ENCODE peak calls at places on chromosome 13, in six cellular contexts. P is tibial artery, U is colonic mucosa, K is MM.1S, Z is lower lobe of right lung, D is heart right ventricle. E is an unnamed sample. For H3K27me3, the result is how much of the 10 kb centered on the place peaks cover.

GRCh38 chr13:88622362-88622973 is 951.3 kb downstream of the SLITRK5 start:
- DNase-seq in U (no peak), K (peak), Z (no peak), P (no peak), D (no peak), E (no peak)

GRCh38 chr13:47211106-47211505 is 314.3 kb upstream of the HTR2A start:
- DNase-seq in U (no peak), K (no peak), D (no peak), Z (no peak), P (no peak), E (no peak)

GRCh38 chr13:113836917-113837553 is 26.8 kb downstream of the GAS6 start:
- DNase-seq in U (peak), D (peak), P (peak), Z (peak), K (no peak), E (no peak)

GRCh38 chr13:46134961-46135522 is 30.2 kb upstream of the CPB2 start:
- DNase-seq in P (no peak), K (no peak), U (no peak), Z (no peak), D (no peak), E (no peak)

GRCh38 chr13:98143601-98144500 is 957 bp downstream of the FARP1 start:
- DNase-seq in U (peak), K (peak), P (peak), D (peak), Z (peak), E (no peak)

GRCh38 chr13:105991622-105992254 is 543.7 kb downstream of the EFNB2 start:
- DNase-seq in Z (no peak), D (no peak), U (no peak), K (no peak), P (no peak), E (no peak)

GRCh38 chr13:94112227-94112626 is 367.3 kb downstream of the DCT start:
- DNase-seq in U (no peak), D (peak), K (no peak), Z (no peak), P (no peak), E (no peak)

GRCh38 chr13:79405501-79405830 is 589 bp downstream of the RBM26 start:
- DNase-seq in D (no peak), P (peak), U (peak), K (no peak), Z (no peak), E (no peak)

GRCh38 chr13:78657699-78658629 is 991 bp downstream of the OBI1 start:
- DNase-seq in U (no peak), P (no peak), D (no peak), K (peak), Z (no peak), E (no peak)

GRCh38 chr13:20303636-20304035 is 71.5 kb upstream of the GJB6 start:
- DNase-seq in D (no peak), U (no peak), Z (no peak), P (no peak), K (no peak), E (no peak)

GRCh38 chr13:114155923-114156883 is 22.9 kb upstream of the CFAP97D2 start:
- DNase-seq in P (no peak), D (no peak), U (no peak), Z (no peak), K (no peak), E (no peak)

GRCh38 chr13:98900442-98900841 is 77.4 kb downstream of the DOCK9 start:
- DNase-seq in Z (no peak), K (no peak), D (no peak), U (no peak), P (no peak), E (no peak)

GRCh38 chr13:34408635-34409034 is 533.4 kb upstream of the NBEA start:
- DNase-seq in D (no peak), Z (no peak), P (no peak), U (no peak), K (no peak), E (no peak)

GRCh38 chr13:48491423-48492122 is 41.3 kb downstream of the RCBTB2 start:
- DNase-seq in D (no peak), P (no peak), K (peak), U (no peak), Z (no peak), E (no peak)
- H3K4me3 ChIP-seq in D (peak), P (no peak), K (peak), U (no peak), Z (peak), E (peak)

GRCh38 chr13:29835280-29836061 is 14.9 kb downstream of the UBL3 start:
- DNase-seq in U (no peak), P (no peak), Z (no peak), K (no peak), D (no peak), E (no peak)
- TF ChIP-seq CTCF in U (no peak), P (no peak), Z (no peak), K (no peak), D (no peak), E (no peak)

GRCh38 chr13:60540276-60540675 is 143.3 kb downstream of the TDRD3 start:
- DNase-seq in U (no peak), Z (no peak), K (no peak), D (no peak), P (no peak), E (no peak)
- H3K27me3 ChIP-seq in U (under half), Z (under half), K (under half), D (under half), P (under half), E (under half)

DNA sequence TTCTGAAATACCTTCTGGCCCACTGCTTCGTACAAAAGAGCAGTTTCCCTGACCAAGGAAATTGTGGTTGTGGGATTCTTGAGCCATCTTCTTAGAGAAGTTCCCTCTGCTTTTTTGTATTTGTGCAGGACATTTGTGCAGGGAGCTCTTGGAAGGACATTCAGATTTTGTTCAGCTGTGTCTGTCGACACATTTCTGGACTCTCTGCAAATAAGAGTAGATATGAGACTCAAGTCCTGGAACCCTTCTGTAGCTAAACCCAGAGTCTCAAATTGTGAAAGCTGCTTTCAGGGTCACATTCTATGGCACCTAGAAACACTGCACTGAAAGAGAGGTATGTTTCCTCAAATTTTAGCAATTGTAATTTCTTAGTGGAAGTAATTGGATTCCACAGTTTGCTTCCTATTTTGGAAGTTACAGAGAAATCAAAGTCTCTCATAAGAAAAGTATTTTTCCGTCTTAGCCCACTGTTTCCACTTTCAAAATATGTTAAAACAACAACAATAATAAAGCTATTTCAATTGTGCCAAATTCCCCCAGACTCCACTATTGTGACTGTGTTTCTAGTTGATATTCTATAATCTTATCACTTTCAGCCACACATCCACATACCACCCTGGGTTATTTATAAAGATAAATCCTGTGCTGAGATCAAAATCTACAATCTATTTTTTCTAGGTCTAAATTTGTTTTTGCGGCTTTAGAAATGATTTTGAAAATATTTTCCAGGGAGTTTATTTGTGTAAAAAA is 224.0 kb downstream of the COG6 start:
- DNase-seq in Z (no peak), P (no peak), D (no peak), K (no peak), U (no peak), E (no peak)
- H3K4me3 ChIP-seq in Z (no peak), P (no peak), D (no peak), K (no peak), U (no peak), E (no peak)

GRCh38 chr13:110876592-110876991 is 38.3 kb downstream of the ANKRD10 start:
- DNase-seq in D (no peak), K (no peak), Z (no peak), U (no peak), P (no peak), E (no peak)

GRCh38 chr13:110872768-110873638 is 41.9 kb downstream of the ANKRD10 start:
- DNase-seq in U (no peak), Z (no peak), P (no peak), D (no peak), K (no peak), E (no peak)

GRCh38 chr13:110875243-110875642 is 39.6 kb downstream of the ANKRD10 start:
- DNase-seq in P (no peak), K (no peak), D (no peak), U (no peak), Z (no peak), E (no peak)

GRCh38 chr13:110873639-110874507 is 41.0 kb downstream of the ANKRD10 start:
- DNase-seq in K (no peak), D (no peak), U (no peak), P (no peak), Z (no peak), E (no peak)

DNA sequence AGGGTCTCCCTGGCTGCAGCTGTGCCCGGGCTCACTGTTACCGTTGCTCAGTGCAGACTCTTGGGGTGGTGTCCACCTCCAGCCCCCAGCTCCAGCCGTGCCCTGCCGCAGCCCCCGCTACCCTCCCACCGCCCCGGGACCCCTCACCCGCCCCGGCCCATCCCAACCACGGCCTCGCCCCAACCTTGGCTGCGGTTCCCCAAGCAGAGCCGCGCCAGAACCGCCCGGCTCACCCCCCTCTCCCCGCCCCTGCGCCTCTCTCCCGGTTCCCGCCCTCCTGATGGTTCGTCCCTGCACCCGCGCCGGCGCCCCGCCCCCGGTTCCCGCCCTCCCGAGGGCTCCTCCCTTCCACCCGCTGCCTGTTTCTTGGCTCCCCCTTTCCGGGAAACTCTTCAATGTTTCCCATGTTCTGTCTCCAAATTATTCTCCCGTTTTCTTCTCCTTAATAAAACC is 40.3 kb downstream of the ANKRD10 start:
- DNase-seq in U (peak), Z (peak), D (peak), K (peak), P (peak), E (peak)
- TF ChIP-seq CTCF in U (no peak), Z (no peak), D (no peak), K (no peak), P (no peak), E (no peak)

GRCh38 chr13:112638919-112639318 is 50.9 kb upstream of the ATP11A start:
- DNase-seq in D (no peak), P (peak), Z (peak), K (no peak), U (no peak), E (no peak)

GRCh38 chr13:112643759-112644459 is 45.9 kb upstream of the ATP11A start:
- DNase-seq in Z (peak), U (no peak), K (no peak), D (no peak), P (no peak), E (no peak)

GRCh38 chr13:112642061-112642460 is 47.8 kb upstream of the ATP11A start:
- DNase-seq in D (no peak), P (peak), Z (peak), K (no peak), U (no peak), E (no peak)

GRCh38 chr13:112638157-112638750 is 50.3 kb upstream of the TUBGCP3 start:
- DNase-seq in U (no peak), D (no peak), Z (peak), K (no peak), P (no peak), E (no peak)

DNA sequence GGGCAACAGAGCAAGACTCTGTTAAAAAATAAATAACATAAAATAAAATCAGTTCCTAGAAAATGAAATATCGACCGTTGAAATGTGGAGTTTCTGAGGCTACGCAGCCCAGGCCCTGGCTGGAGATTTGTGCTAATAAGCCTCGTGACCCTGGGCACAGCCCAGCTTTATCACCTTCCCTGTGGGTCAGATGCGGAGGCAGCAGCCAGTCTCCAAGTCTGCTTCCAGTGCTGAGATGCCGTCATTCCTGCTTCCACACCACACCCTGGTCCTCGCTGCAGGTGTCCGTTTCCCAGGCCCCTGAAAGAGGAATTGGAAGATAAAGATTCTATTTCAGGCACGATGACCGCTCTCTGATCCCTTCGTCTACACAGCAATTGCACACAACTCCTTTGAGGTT is 48.4 kb upstream of the ATP11A start:
- DNase-seq in K (no peak), U (no peak), P (peak), Z (peak), D (no peak), E (no peak)
- H3K27me3 ChIP-seq in K (under half), U (under half), P (half or more), Z (under half), D (under half), E (under half)

GRCh38 chr13:24149306-24150032 is 11.1 kb upstream of the SPATA13 start:
- DNase-seq in K (no peak), D (no peak), Z (no peak), P (no peak), U (no peak), E (no peak)
- H3K4me3 ChIP-seq in K (no peak), D (no peak), Z (no peak), P (no peak), U (no peak), E (no peak)

DNA sequence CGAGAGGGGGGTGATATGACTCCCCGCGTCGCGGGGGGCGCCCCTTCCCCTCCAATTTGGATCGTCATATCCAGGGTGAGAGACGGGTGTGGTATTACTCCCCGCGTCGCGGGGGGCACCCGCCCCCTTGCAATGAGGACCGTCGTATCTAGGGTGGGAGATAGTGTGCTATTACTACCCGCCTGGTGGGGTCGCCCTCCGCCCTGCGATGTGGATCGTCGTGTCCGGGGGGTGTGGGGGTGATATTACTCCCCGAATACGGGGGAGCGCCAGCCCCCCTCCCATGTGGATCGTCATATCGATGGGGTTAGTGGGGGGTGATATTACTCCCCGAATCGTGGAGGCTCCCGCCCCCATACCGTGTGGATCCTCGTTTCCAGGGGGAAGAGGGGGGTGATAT is 29.2 kb upstream of the RGCC start:
- DNase-seq in Z (peak), U (peak), K (no peak), P (no peak), D (peak), E (peak)
- TF ChIP-seq CTCF in Z (peak), U (no peak), K (no peak), P (no peak), D (peak), E (peak)

GRCh38 chr13:27830010-27830409 is 37.7 kb downstream of the GSX1 start:
- DNase-seq in Z (peak), K (peak), D (peak), U (peak), P (no peak), E (peak)

GRCh38 chr13:27825153-27825552 is 32.9 kb downstream of the GSX1 start:
- DNase-seq in P (no peak), Z (no peak), D (no peak), K (no peak), U (no peak), E (no peak)

GRCh38 chr13:27827646-27828045 is 35.4 kb downstream of the GSX1 start:
- DNase-seq in Z (no peak), K (no peak), D (no peak), U (no peak), P (no peak), E (no peak)

GRCh38 chr13:27824121-27824520 is 31.8 kb downstream of the GSX1 start:
- DNase-seq in K (no peak), D (no peak), Z (no peak), P (no peak), U (no peak), E (no peak)

DNA sequence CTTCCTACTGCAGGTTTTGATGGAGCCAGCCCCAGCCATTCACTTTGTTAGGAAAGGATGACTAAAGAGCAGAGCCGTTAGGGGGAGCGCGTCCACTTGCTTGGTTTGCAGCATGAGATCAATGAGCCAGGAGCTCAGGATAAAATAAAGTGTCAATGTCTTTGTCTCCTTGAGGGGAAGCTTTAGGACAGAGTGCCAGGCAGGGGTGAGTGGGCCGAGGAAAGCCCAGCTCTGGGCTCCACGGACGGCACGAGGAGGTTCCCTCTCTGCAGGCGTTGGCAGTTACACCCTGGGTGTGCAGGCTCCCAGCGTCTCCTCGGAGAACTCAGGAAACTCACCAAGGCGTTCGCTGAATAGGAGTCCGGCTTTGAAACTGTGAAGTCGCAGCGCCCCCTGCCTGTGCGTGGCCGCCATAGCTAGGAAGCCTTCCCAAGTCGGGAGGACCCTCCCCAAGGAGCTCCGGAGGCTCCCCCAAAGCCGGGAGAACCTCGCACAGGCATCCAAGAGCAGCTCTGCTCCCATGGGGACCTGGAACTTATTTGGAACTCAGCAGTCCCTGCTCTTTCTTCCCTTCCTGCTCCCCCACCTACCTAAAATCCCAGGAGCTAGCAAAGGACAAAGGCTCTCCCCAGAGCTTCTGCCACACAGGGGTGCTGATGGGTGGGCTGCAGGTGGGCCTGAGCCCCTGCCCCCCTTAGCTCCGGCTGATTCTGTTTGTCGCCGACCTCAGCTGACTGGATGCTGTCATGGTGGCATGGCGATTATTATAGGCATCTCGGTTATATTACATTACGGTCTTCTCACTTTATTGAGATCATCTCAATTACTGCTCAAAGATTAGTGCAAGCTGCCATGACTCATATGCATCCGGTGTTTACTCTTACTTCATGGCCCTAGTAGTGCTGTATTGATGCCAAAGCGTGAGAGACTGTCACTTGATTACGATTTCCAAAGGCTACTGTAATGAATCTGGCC is 34.4 kb downstream of the GSX1 start:
- DNase-seq in Z (peak), D (peak), K (peak), P (peak), U (peak), E (peak)
- H3K27me3 ChIP-seq in Z (half or more), D (under half), K (under half), P (half or more), U (under half), E (under half)

E was measured in GM06990.